ENCODE peak calls at places on chromosome 14, in eight cellular contexts. V is CD8-positive, alpha-beta T cell; D is fibroblast of the aortic adventitia; T is germinal center; Z is RWPE1; E is NCI-H69; W is RKO; G is esophagus muscularis mucosa. R is an unnamed sample.

GRCh38 chr14:100140452-100141132 is 18.9 kb downstream of the DEGS2 start:
- DNase-seq in V (no peak), D (no peak), T (no peak), Z (no peak), E (no peak), W (no peak), G (no peak), R (peak)

GRCh38 chr14:38073641-38074040 is 134.1 kb upstream of the SSTR1 start:
- DNase-seq in V (no peak), D (no peak), T (no peak), Z (no peak), E (no peak), W (no peak), G (no peak), R (peak)

GRCh38 chr14:91258021-91258618 is 13.6 kb upstream of the GPR68 start:
- DNase-seq in V (no peak), D (peak), T (no peak), Z (peak), E (no peak), W (no peak), G (no peak), R (peak)

GRCh38 chr14:63394432-63394831 is 75.7 kb upstream of the GPHB5 start:
- DNase-seq in V (no peak), D (peak), T (no peak), Z (no peak), E (no peak), W (no peak), G (no peak), R (no peak)

GRCh38 chr14:39459795-39460478 is 27.7 kb upstream of the FBXO33 start:
- DNase-seq in V (no peak), D (peak), T (no peak), Z (no peak), E (no peak), W (no peak), G (no peak), R (peak)

GRCh38 chr14:80987235-80988032 is 32.0 kb downstream of the TSHR start:
- DNase-seq in V (peak), D (peak), T (peak), Z (peak), E (peak), W (peak), G (no peak), R (peak)

GRCh38 chr14:61255968-61256367 is 25.2 kb downstream of the TMEM30B start:
- DNase-seq in V (no peak), D (no peak), T (no peak), Z (no peak), E (no peak), W (no peak), G (no peak), R (no peak)

GRCh38 chr14:23091294-23092225 is 3.4 kb downstream of the ACIN1 start:
- DNase-seq in V (no peak), D (no peak), T (no peak), Z (no peak), E (no peak), W (no peak), G (no peak), R (no peak)

GRCh38 chr14:55938249-55938791 is 179.9 kb upstream of the PELI2 start:
- DNase-seq in V (no peak), D (no peak), T (no peak), Z (peak), E (no peak), W (no peak), G (peak), R (peak)

GRCh38 chr14:69505338-69506240 is 21.1 kb downstream of the PLEKHD1 start:
- DNase-seq in V (no peak), D (no peak), T (no peak), Z (no peak), E (peak), W (no peak), G (no peak), R (no peak)

GRCh38 chr14:99081156-99081765 is 190.7 kb downstream of the BCL11B start:
- DNase-seq in V (no peak), D (no peak), T (no peak), Z (no peak), E (no peak), W (no peak), G (peak), R (no peak)

GRCh38 chr14:76497550-76498484 is 121.9 kb downstream of the ESRRB start:
- DNase-seq in V (no peak), D (no peak), T (no peak), Z (no peak), E (peak), W (peak), G (no peak), R (no peak)

GRCh38 chr14:68552597-68552996 is 240.3 kb downstream of the ZFP36L1 start:
- DNase-seq in V (no peak), D (peak), T (no peak), Z (no peak), E (peak), W (no peak), G (no peak), R (peak)